ENCODE peak calls at places on chromosomes 2 and 18, in four cellular contexts. H is neural progenitor cell, V is ovary, M is AG04449. U is an unnamed sample.

GRCh38 chr18:23178661-23179081 is 43.4 kb downstream of the CABLES1 start:
- DNase-seq in H (no peak), V (no peak), M (no peak), U (no peak)

GRCh38 chr2:44178950-44179349 is 10.3 kb downstream of the PPM1B start:
- DNase-seq in H (no peak), V (no peak), M (no peak), U (no peak)

GRCh38 chr2:37414470-37414949 is 70.1 kb downstream of the QPCT start:
- DNase-seq in H (peak), V (no peak), M (no peak), U (peak)

GRCh38 chr2:14907014-14907612 is 274.6 kb downstream of the LRATD1 start:
- DNase-seq in H (peak), V (no peak), M (no peak), U (no peak)

GRCh38 chr18:8397034-8397433 is 212.2 kb upstream of the RAB12 start:
- DNase-seq in H (no peak), V (no peak), M (no peak), U (no peak)

GRCh38 chr2:172169611-172170010 is 66.9 kb upstream of the DLX2 start:
- DNase-seq in H (no peak), V (no peak), M (no peak), U (no peak)

GRCh38 chr2:19362652-19363473 is 4.4 kb upstream of the OSR1 start:
- DNase-seq in H (peak), V (peak), M (no peak), U (no peak)

GRCh38 chr18:59263566-59264135 is 9.6 kb downstream of the RAX start:
- DNase-seq in H (no peak), V (no peak), M (no peak), U (no peak)

GRCh38 chr18:69752737-69753380 is 194.8 kb downstream of the CD226 start:
- DNase-seq in H (no peak), V (no peak), M (no peak), U (no peak)

DNA sequence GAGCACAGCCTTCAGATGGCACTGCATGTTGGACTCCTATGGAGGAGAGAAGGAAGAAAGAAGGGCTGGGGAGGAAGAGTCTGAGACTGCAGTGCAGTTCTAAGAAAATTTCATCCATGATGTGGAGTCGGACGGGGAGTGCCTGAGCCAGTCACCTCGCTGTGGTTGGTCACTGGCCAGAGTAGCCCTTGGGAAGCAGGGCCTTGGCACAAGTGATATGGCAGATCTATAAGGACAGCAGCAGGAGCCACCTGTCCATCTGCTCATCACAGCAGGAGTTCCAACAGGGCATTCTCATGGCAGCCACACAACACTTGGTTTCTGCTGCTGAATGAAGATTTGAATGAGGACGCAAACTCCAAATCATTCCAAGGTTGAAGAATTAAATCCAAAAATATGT is 314.8 kb downstream of the CYP26B1 start:
- DNase-seq in H (no peak), V (no peak), M (no peak), U (no peak)
- H3K4me3 ChIP-seq in H (no peak), V (no peak), M (no peak), U (no peak)

GRCh38 chr2:241701405-241702154 is at the start of gene ING5:
- DNase-seq in H (peak), V (peak), M (peak), U (no peak)
- TF ChIP-seq CTCF in H (no peak), V (no peak), M (no peak), U (no peak)

GRCh38 chr2:164014791-164015190 is 279.0 kb upstream of the FIGN start:
- DNase-seq in H (no peak), V (no peak), M (no peak), U (peak)

GRCh38 chr2:164015328-164016123 is 279.7 kb upstream of the FIGN start:
- DNase-seq in H (peak), V (no peak), M (no peak), U (peak)

GRCh38 chr2:164008752-164009151 is 272.9 kb upstream of the FIGN start:
- DNase-seq in H (no peak), V (no peak), M (no peak), U (no peak)

GRCh38 chr2:164009801-164010337 is 274.1 kb upstream of the FIGN start:
- DNase-seq in H (no peak), V (no peak), M (no peak), U (no peak)

GRCh38 chr2:164014068-164014577 is 278.3 kb upstream of the FIGN start:
- DNase-seq in H (peak), V (no peak), M (no peak), U (peak)
- H3K4me3 ChIP-seq in H (no peak), V (no peak), M (no peak), U (peak)

DNA sequence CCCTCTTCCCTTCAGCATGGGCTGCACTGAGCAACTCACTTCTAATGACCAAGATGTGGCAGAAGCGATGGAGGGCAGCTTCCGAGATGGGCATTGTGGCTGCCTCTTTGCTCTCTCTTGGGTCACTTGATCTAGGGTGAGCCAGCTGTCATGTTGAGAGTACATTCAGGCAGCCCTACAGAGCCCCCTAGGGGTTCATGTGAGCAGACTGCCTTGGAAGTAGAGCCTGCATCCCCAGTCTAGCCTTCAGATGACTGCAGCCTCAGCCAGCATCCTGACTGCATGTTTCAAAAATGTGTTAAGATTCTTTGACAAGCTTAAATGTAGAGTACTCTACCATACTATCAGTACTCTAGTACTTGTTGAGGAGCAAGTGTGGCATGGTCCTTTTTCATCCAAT is 143.9 kb downstream of the NCK2 start:
- DNase-seq in H (no peak), V (no peak), M (no peak), U (no peak)
- TF ChIP-seq CTCF in H (peak), V (no peak), M (no peak), U (peak)

GRCh38 chr18:28048612-28049011 is 128.3 kb downstream of the CDH2 start:
- DNase-seq in H (no peak), V (no peak), M (no peak), U (no peak)

GRCh38 chr18:28044036-28044435 is 132.9 kb downstream of the CDH2 start:
- DNase-seq in H (no peak), V (no peak), M (no peak), U (no peak)

GRCh38 chr18:28043631-28044030 is 133.3 kb downstream of the CDH2 start:
- DNase-seq in H (no peak), V (no peak), M (no peak), U (no peak)

GRCh38 chr18:28045176-28045810 is 131.6 kb downstream of the CDH2 start:
- DNase-seq in H (no peak), V (no peak), M (no peak), U (peak)

DNA sequence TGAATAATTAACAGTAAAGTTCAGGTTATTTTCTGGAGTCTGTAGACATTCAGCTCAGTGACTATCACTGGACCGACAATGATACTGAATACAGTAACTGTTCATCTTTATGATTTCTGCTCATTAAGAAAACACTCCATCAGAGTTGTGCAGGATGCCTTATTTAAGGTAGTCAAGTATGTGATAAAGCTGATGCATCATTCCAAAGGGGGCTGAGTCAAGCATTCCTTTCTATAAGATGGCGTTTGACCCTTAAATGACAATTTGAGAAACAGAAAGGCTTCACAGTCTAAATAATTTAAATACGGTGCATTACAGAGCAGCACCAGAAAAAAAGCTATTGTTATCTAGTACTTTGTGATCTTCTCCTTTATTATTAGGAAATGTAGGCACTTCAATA is 131.1 kb downstream of the CDH2 start:
- DNase-seq in H (no peak), V (no peak), M (no peak), U (no peak)
- H3K4me3 ChIP-seq in H (no peak), V (no peak), M (no peak), U (no peak)

GRCh38 chr2:208939852-208940251 is 484.0 kb upstream of the MAP2 start:
- DNase-seq in H (no peak), V (no peak), M (no peak), U (peak)
- TF ChIP-seq CTCF in H (no peak), V (no peak), M (no peak), U (no peak)